ENCODE peak calls at places on chromosomes 7 and 10, in six cellular contexts. H is activated CD8-positive, alpha-beta memory T cell treated with anti-CD3 and anti-CD28 coated beads, Interleukin-2, amount 10 ng/mL, durations not matched to agents 7 days and 5 days; S is nephron progenitor cell; I is activated CD4-positive, alpha-beta T cell treated with anti-CD3 and anti-CD28 coated beads for 48 hours; F is stimulated activated CD4-positive, alpha-beta T cell treated with anti-CD3 and anti-CD28 coated beads, Interleukin-2, amount 100 ng/mL, for 48 hours; T is substantia nigra. W is an unnamed sample.

GRCh38 chr10:86349474-86349873 is 17.1 kb downstream of the GRID1 start:
- DNase-seq in T (no peak), S (peak; percentile 60), H (no peak), F (no peak), I (no peak), W (peak; percentile 26)

GRCh38 chr10:121734517-121735137 is 136.4 kb upstream of the FGFR2 start:
- DNase-seq in F (no peak), H (no peak), I (peak; percentile 32), S (peak; percentile 30), T (no peak), W (no peak)

GRCh38 chr7:34155225-34155908 is 250.0 kb downstream of the BMPER start:
- DNase-seq in H (no peak), S (no peak), T (no peak), F (no peak), I (no peak), W (no peak)

GRCh38 chr10:127338391-127339108 is 142.2 kb upstream of the INSYN2A start:
- DNase-seq in S (no peak), T (no peak), H (no peak), F (no peak), I (no peak), W (no peak)

GRCh38 chr7:55912748-55913158 is 25.5 kb downstream of the ZNF713 start:
- DNase-seq in T (no peak), S (no peak), I (no peak), F (no peak), H (no peak), W (no peak)

GRCh38 chr10:68900427-68901105 is 549 bp upstream of the DDX50 start:
- DNase-seq in H (no peak), T (no peak), S (no peak), F (no peak), I (peak; percentile 79), W (peak; percentile 87)

GRCh38 chr10:62382831-62383230 is 8.7 kb downstream of the ZNF365 start:
- DNase-seq in F (no peak), S (no peak), H (no peak), I (no peak), T (no peak), W (no peak)

GRCh38 chr7:134645478-134645877 is 1.2 kb upstream of the BPGM start:
- DNase-seq in T (no peak), I (no peak), S (no peak), H (no peak), F (no peak), W (no peak)

GRCh38 chr10:75166623-75166972 is 44.0 kb upstream of the VDAC2 start:
- DNase-seq in H (no peak), I (no peak), T (no peak), F (no peak), S (no peak), W (no peak)

GRCh38 chr7:82595176-82595575 is 151.6 kb upstream of the CACNA2D1 start:
- DNase-seq in F (no peak), T (no peak), I (no peak), H (no peak), S (no peak), W (no peak)

GRCh38 chr10:497898-498451 is 191.5 kb downstream of the DIP2C start:
- DNase-seq in T (no peak), I (no peak), S (no peak), F (no peak), H (no peak), W (no peak)

GRCh38 chr7:151304856-151305255 is 36.8 kb upstream of the NUB1 start:
- DNase-seq in H (no peak), F (no peak), I (no peak), S (no peak), T (no peak), W (no peak)

GRCh38 chr10:88693392-88694020 is 12.5 kb upstream of the LIPK start:
- DNase-seq in S (no peak), F (no peak), T (no peak), I (no peak), H (no peak), W (no peak)

GRCh38 chr7:24709051-24709450 is 48.2 kb downstream of the GSDME start:
- DNase-seq in T (no peak), F (no peak), I (no peak), H (no peak), S (no peak), W (no peak)

GRCh38 chr10:65320256-65321026 is 1605.4 kb upstream of the LRRTM3 start:
- DNase-seq in I (no peak), T (no peak), H (no peak), S (no peak), F (no peak), W (no peak)

GRCh38 chr10:113073549-113074189 is 123.6 kb downstream of the TCF7L2 start:
- DNase-seq in F (no peak), H (no peak), S (no peak), T (no peak), I (no peak), W (peak; percentile 68)

GRCh38 chr7:138342990-138343389 is 117.1 kb upstream of the TRIM24 start:
- DNase-seq in T (no peak), H (no peak), I (no peak), F (no peak), S (no peak), W (no peak)

GRCh38 chr7:88226886-88227516 is 7.2 kb upstream of the SRI start:
- DNase-seq in T (no peak), I (no peak), S (no peak), F (no peak), H (no peak), W (no peak)

GRCh38 chr7:3399858-3400257 is 98.8 kb downstream of the SDK1 start:
- DNase-seq in T (no peak), F (no peak), I (peak; percentile 9), S (peak; percentile 10), H (no peak), W (no peak)

GRCh38 chr7:55052081-55052480 is 33.3 kb downstream of the EGFR start:
- DNase-seq in I (no peak), H (no peak), T (no peak), F (no peak), S (no peak), W (no peak)

GRCh38 chr7:157271991-157272324 is 64.8 kb upstream of the DNAJB6 start:
- DNase-seq in H (no peak), T (no peak), F (no peak), I (no peak), S (no peak), W (peak; percentile 61)

GRCh38 chr10:74418285-74418872 is 267.4 kb downstream of the ADK start:
- DNase-seq in T (peak; percentile 3), I (no peak), H (no peak), F (no peak), S (no peak), W (peak; percentile 39)

GRCh38 chr7:10122573-10123100 is 851.0 kb upstream of the PHF14 start:
- DNase-seq in S (peak; percentile 9), T (peak; percentile 35), I (no peak), H (no peak), F (no peak), W (peak; percentile 38)

GRCh38 chr7:41786943-41787342 is 84.1 kb upstream of the INHBA start:
- DNase-seq in I (no peak), H (no peak), T (no peak), F (no peak), S (no peak), W (no peak)

GRCh38 chr7:69246758-69247157 is 351.5 kb upstream of the AUTS2 start:
- DNase-seq in H (no peak), S (no peak), F (no peak), T (peak; percentile 10), I (no peak), W (peak; percentile 42)

GRCh38 chr7:100692578-100692961 is 1.5 kb downstream of the GIGYF1 start:
- DNase-seq in H (no peak), T (no peak), S (no peak), I (no peak), F (no peak), W (no peak)

GRCh38 chr7:50497068-50497642 is 47.0 kb upstream of the FIGNL1 start:
- DNase-seq in S (no peak), H (no peak), F (no peak), T (no peak), I (no peak), W (no peak)

GRCh38 chr7:149624006-149624405 is 126.4 kb upstream of the ZNF746 start:
- DNase-seq in S (peak; percentile 42), F (no peak), I (peak; percentile 61), H (peak; percentile 68), T (no peak), W (peak; percentile 53)

GRCh38 chr7:142496545-142496991 is 238.7 kb upstream of the PRSS58 start:
- DNase-seq in S (peak; percentile 21), T (no peak), F (no peak), H (no peak), I (no peak), W (no peak)

GRCh38 chr10:132364594-132364970 is 32.4 kb upstream of the PWWP2B start:
- DNase-seq in T (peak; percentile 21), I (peak; percentile 89), H (no peak), S (no peak), F (peak; percentile 91), W (peak; percentile 36)

GRCh38 chr7:156089222-156089621 is 277.0 kb upstream of the SHH start:
- DNase-seq in T (no peak), S (no peak), F (no peak), I (no peak), H (no peak), W (no peak)

GRCh38 chr7:13702261-13702660 is 287.2 kb downstream of the ETV1 start:
- DNase-seq in H (no peak), S (no peak), T (no peak), I (no peak), F (no peak), W (no peak)

GRCh38 chr7:15720849-15721471 is 34.5 kb upstream of the MEOX2 start:
- DNase-seq in I (peak; percentile 8), S (peak; percentile 27), T (no peak), F (peak; percentile 3), H (no peak), W (no peak)

GRCh38 chr7:89334785-89335184 is 539.2 kb upstream of the TEX47 start:
- DNase-seq in I (no peak), H (no peak), T (no peak), F (no peak), S (no peak), W (no peak)

GRCh38 chr7:36949711-36950600 is 225.7 kb upstream of the AOAH start:
- DNase-seq in F (no peak), T (no peak), H (no peak), I (no peak), S (no peak), W (no peak)

GRCh38 chr7:129719980-129720732 is 108.6 kb downstream of the NRF1 start:
- DNase-seq in S (no peak), T (no peak), I (no peak), H (no peak), F (no peak), W (no peak)